ENCODE peak calls at places on chromosomes 6 and 20, in five cellular contexts. P is left ventricle myocardium inferior, V is A673, D is aorta, G is mucosa of descending colon. L is an unnamed sample.

GRCh38 chr6:7243188-7243942 is 69.6 kb downstream of the SSR1 start:
- DNase-seq in P (no peak), V (peak), D (peak), G (peak), L (peak)

GRCh38 chr6:75493400-75494064 is at the start of gene FILIP1:
- DNase-seq in P (peak), V (peak), D (peak), G (peak), L (peak)

GRCh38 chr6:3868544-3868943 is 19.4 kb downstream of the FAM50B start:
- DNase-seq in P (no peak), V (peak), D (no peak), G (no peak), L (no peak)

GRCh38 chr6:70183512-70183911 is 119.4 kb downstream of the COL9A1 start:
- DNase-seq in P (no peak), V (no peak), D (no peak), G (no peak), L (no peak)

GRCh38 chr20:61186771-61187170 is 65.3 kb upstream of the CDH4 start:
- DNase-seq in P (no peak), V (no peak), D (no peak), G (no peak), L (peak)

GRCh38 chr20:48903705-48904104 is 17.8 kb upstream of the ARFGEF2 start:
- DNase-seq in P (no peak), V (no peak), D (no peak), G (no peak), L (no peak)

GRCh38 chr6:83927470-83927869 is 68.0 kb downstream of the CYB5R4 start:
- DNase-seq in P (no peak), V (no peak), D (no peak), G (no peak), L (no peak)

GRCh38 chr20:10185741-10186558 is 32.7 kb upstream of the SNAP25 start:
- DNase-seq in P (no peak), V (no peak), D (peak), G (no peak), L (peak)

GRCh38 chr20:40477805-40478204 is 211.2 kb downstream of the MAFB start:
- DNase-seq in P (no peak), V (no peak), D (no peak), G (no peak), L (peak)

GRCh38 chr6:138115877-138116660 is 8.8 kb upstream of the PERP start:
- DNase-seq in P (no peak), V (peak), D (peak), G (peak), L (peak)

GRCh38 chr20:87372-87771 is at the start of gene DEFB125:
- DNase-seq in P (no peak), V (no peak), D (no peak), G (no peak), L (no peak)

GRCh38 chr20:50276119-50277063 is 85.8 kb downstream of the CEBPB start:
- DNase-seq in P (no peak), V (no peak), D (peak), G (no peak), L (no peak)

GRCh38 chr6:30876039-30876730 is 8.1 kb upstream of the DDR1 start:
- DNase-seq in P (no peak), V (no peak), D (no peak), G (no peak), L (peak)

GRCh38 chr20:64245746-64246595 is 9.6 kb upstream of the PCMTD2 start:
- DNase-seq in P (no peak), V (no peak), D (no peak), G (no peak), L (no peak)

GRCh38 chr6:62445521-62445920 is 159.5 kb upstream of the KHDRBS2 start:
- DNase-seq in P (no peak), V (no peak), D (peak), G (no peak), L (no peak)

GRCh38 chr6:119078449-119079287 is at the start of gene FAM184A:
- DNase-seq in P (peak), V (peak), D (peak), G (peak), L (peak)

GRCh38 chr6:145964948-145965366 is 799 bp upstream of the SHPRH start:
- DNase-seq in P (no peak), V (no peak), D (no peak), G (peak), L (no peak)

GRCh38 chr6:5359413-5359812 is 98.1 kb downstream of the FARS2 start:
- DNase-seq in P (no peak), V (peak), D (no peak), G (no peak), L (no peak)

GRCh38 chr20:20267685-20268429 is 100.0 kb upstream of the INSM1 start:
- DNase-seq in P (no peak), V (peak), D (peak), G (no peak), L (no peak)

GRCh38 chr6:13413466-13413862 is 73.9 kb downstream of the GFOD1 start:
- DNase-seq in P (no peak), V (no peak), D (peak), G (no peak), L (no peak)

GRCh38 chr6:142669701-142670351 is 275.1 kb downstream of the HIVEP2 start:
- DNase-seq in P (no peak), V (no peak), D (no peak), G (no peak), L (no peak)

DNA sequence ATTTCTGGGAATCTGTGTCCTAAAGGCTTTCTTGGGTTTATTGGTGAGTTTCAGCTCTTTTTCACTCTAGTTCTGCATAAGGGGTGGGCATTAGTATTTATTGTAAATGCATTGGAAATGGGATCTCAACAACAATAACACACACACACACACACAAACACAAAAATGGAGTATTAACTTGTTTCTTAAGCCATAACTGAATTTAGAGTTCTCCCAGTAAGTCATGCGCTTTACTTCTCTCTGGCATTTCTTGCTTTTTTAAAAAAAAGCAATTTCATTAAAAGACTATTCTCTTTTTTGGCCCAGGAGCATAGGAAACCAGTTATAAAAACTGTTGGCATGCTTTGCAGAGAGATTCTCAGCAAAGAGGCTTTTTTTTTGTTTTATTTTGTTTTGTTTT is 128.7 kb downstream of the BCAS1 start:
- DNase-seq in P (no peak), V (no peak), D (no peak), G (no peak), L (no peak)
- H3K4me3 ChIP-seq in P (peak), V (no peak), D (no peak), G (no peak), L (no peak)

DNA sequence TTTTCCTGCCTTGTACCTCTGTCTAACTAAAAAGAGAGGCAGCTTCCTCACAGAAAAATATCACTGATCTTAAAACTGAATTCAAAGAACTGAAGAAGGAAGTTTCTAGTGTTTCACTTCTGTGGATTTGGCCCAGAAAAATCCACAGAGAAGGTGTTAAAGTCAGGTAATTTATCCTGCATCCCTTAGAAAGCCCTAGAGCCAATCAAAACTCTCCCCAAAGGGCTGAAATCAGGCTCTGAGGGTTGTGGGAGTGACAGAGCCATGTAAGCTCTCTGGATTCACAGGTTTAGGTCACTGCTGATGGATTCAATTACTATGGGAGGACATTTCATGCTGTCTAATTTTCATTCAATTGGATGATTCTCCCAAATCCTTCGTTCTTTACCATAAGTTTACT is 152.3 kb downstream of the OR2B2 start:
- DNase-seq in P (no peak), V (no peak), D (no peak), G (no peak), L (no peak)
- H3K4me3 ChIP-seq in P (no peak), V (no peak), D (no peak), G (no peak), L (no peak)

DNA sequence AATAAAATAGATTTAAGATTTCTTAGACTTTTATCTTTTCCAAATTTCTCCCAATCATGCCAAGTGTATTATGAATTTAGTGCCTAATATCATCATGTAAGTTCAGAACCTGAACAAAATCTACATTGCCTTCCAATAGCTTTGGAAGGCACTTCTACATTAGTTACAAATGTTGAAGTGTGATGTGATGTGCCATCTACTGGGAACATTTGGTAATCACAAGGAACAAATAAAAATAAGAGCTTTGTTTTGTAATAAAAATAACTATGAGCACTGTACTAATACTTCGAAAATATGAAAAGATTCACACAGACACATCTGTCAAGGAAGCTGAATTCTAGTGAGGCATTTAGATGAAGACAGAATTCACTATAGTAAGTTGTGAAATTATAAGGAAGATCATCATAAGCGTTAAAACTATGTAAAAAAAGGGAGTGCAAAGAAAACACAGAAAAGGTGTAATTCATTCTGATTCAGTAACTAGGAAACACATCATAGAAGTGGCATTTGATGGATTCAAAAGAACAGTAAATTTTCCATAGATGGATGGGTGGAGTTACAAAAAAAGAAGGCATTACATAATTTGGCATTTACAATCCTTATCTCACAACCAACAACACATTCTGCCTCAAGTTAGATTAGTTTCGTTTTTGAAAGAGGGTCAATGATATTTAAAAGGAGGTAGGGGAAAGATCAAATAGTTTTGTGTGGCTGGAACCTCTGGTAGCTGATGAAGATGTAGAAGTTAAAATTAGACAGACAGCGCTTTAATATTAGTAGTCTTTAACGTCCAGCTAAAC is 161.0 kb downstream of the ASCC3 start:
- DNase-seq in P (no peak), V (peak), D (no peak), G (no peak), L (peak)
- H3K4me3 ChIP-seq in P (peak), V (no peak), D (no peak), G (no peak), L (no peak)

GRCh38 chr6:108712946-108713345 is 135.3 kb upstream of the ARMC2 start:
- DNase-seq in P (no peak), V (no peak), D (no peak), G (no peak), L (no peak)
- H3K4me3 ChIP-seq in P (no peak), V (no peak), D (no peak), G (no peak), L (no peak)

DNA sequence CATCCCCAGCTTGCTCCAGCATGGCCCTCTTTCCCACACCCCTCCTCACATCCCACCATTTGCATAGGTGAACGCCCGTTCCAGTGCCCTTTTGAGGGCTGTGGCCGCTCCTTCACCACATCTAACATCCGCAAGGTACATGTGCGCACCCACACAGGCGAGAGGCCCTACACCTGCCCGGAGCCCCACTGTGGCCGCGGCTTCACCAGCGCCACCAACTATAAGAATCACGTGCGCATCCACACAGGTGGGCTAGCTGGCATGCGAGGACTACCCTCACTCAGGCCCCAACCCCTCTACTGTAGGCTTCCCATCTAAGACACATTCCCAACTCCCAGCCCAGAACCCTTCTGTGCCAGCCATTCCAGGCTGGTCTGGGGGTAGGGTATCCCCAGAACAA is 6.1 kb upstream of the DEF6 start:
- DNase-seq in P (no peak), V (no peak), D (no peak), G (no peak), L (no peak)
- H3K4me3 ChIP-seq in P (no peak), V (no peak), D (no peak), G (no peak), L (no peak)

GRCh38 chr6:105503641-105504040 is 100.8 kb upstream of the PREP start:
- DNase-seq in P (no peak), V (no peak), D (no peak), G (no peak), L (no peak)

GRCh38 chr6:105501945-105502344 is 99.1 kb upstream of the PREP start:
- DNase-seq in P (no peak), V (no peak), D (no peak), G (no peak), L (no peak)

GRCh38 chr6:105501246-105501645 is 98.4 kb upstream of the PREP start:
- DNase-seq in P (no peak), V (no peak), D (no peak), G (no peak), L (no peak)

GRCh38 chr6:105507811-105508210 is 104.9 kb upstream of the PREP start:
- DNase-seq in P (no peak), V (no peak), D (no peak), G (no peak), L (no peak)

DNA sequence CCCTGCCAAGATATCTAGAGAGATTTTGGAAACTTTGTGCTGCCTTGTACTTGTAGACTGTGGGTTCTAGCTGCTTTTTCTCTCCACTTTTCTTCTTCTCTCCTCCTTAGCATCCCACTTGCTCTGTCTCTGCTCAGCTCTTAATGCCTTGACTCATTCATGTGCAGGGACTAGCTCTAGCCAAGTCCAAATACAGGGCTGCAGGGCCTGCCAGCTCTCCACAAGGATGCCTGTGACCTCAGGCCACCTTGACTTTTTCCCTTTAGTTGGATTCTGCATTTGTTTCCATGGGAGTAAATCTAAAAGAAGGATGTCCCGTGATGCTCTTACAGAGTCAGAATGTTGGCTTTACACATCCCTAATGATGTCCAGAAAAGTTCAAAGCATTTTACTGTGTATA is 101.8 kb upstream of the PREP start:
- DNase-seq in P (no peak), V (no peak), D (no peak), G (no peak), L (no peak)
- H3K4me3 ChIP-seq in P (no peak), V (no peak), D (no peak), G (no peak), L (no peak)

GRCh38 chr20:46309945-46310344 is 1.6 kb upstream of the CDH22 start:
- DNase-seq in P (no peak), V (no peak), D (no peak), G (no peak), L (no peak)

GRCh38 chr20:46307139-46307998 is 929 bp downstream of the CDH22 start:
- DNase-seq in P (peak), V (peak), D (peak), G (peak), L (peak)

GRCh38 chr20:46306743-46307138 is 1.6 kb downstream of the CDH22 start:
- DNase-seq in P (no peak), V (no peak), D (no peak), G (no peak), L (no peak)

GRCh38 chr20:46307999-46308257 is 370 bp downstream of the CDH22 start:
- DNase-seq in P (no peak), V (no peak), D (no peak), G (no peak), L (no peak)

GRCh38 chr20:46308258-46309157 is at the start of gene CDH22:
- DNase-seq in P (peak), V (peak), D (peak), G (no peak), L (no peak)
- H3K4me3 ChIP-seq in P (peak), V (peak), D (peak), G (no peak), L (no peak)

DNA sequence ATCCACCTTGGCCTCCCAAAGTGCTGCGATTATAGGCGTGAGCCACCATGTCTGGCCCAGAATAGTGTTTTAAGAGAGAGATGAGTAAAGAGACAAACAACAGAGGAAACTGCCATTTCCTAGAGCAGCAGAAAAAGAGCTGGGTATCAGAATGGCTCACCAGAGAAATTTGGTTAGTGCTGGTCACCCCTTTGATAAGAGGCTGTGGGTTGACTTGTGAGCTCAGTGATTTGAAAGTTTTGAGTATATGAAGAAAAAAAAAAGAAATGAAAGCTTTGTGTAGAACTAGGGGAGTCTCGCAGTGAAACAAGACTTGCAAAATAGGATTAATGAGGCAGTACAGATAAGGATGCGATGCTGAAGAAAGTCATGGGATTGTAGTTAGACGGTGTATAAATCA is 29.6 kb downstream of the MGME1 start:
- DNase-seq in P (no peak), V (no peak), D (no peak), G (no peak), L (no peak)
- H3K4me3 ChIP-seq in P (no peak), V (no peak), D (no peak), G (no peak), L (no peak)

DNA sequence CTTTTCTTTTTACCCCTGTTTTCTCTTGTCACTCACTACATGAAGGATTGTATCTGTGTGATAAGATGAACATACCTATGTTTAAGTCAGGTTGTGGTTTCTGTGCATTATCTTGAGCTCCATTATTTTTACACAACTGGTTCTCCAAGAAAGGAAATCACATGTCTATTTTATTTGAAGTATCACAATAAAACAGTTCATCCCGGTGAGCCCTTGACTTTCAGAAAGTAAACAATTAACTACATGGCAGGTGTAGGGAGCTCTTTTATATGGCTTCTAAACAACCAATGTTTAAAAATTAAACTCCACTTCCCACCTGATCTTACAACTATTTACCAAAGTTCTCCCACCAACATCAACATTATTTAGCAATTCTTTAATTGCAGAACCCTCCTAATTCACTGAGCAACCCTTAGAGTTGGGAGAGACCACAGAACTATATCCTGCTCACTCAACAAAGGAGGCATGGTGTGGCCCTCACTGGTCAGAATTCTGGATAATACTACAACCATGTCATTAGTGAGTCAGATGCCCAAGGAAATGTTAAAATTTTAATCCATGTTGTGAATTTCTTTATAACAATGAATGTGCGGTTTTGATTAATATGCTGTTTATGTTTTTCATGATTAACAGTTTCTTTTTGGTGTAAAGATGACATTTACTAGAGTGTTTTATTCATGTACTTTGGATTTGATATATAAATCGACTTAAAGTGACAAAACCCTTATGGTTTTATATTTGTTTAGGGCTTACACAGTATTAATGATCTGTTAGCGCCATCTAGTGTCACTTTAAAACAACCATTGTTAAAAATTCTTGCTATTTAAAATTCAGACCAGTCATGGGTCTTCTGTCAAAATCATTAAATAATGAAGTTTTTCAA is 50.0 kb upstream of the SCGN start:
- DNase-seq in P (no peak), V (peak), D (no peak), G (no peak), L (peak)
- H3K4me3 ChIP-seq in P (no peak), V (no peak), D (no peak), G (no peak), L (no peak)

DNA sequence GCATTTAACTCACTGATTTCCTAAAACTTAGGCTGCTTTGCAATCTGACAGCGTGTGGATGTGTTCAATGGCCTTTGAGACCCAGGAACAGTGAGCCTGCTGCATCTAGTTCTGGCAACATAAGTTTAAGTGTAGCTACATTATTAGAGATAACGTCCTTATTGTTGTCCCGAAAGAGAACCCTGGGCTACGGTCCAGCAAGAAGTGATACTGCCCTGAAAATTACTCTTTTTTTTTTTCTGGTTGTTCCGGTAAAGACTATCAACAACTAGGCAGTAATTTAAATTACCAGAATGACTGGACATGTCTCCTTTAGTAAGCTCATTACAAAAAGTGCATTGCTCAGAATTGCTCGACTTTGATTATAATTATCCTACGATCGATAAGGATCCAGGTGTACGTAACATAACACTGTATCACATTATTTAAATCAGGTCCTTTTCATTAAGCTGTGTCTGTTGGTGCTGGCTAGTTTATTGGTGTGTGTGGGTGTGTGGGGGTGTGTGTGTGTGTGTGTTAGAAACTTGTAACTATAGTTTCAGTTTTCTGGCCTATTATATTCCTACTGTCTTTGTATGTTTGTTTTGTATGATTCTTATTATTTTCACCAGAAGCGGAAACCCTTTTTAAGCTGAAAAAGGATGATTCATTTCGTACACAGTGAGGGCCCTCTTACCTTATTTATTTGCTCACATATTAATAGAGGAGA is 3.0 kb downstream of the TSHZ2 start:
- DNase-seq in P (no peak), V (no peak), D (no peak), G (no peak), L (peak)
- H3K4me3 ChIP-seq in P (peak), V (peak), D (no peak), G (no peak), L (no peak)